ENCODE peak calls at places on chromosomes 11 and 22, in four cellular contexts. H is GM13977, F is GM12864, K is fibroblast of pulmonary artery. L is an unnamed sample.

GRCh38 chr11:70448983-70449567 is 50.7 kb downstream of the CTTN start:
- DNase-seq in H (no peak), F (no peak), K (no peak), L (no peak)

GRCh38 chr11:103978588-103979580 is 57.6 kb upstream of the DDI1 start:
- DNase-seq in H (no peak), F (no peak), K (no peak), L (no peak)

GRCh38 chr22:49355206-49355920 is 472.3 kb downstream of the BRD1 start:
- DNase-seq in H (no peak), F (no peak), K (no peak), L (no peak)

GRCh38 chr11:6319879-6320410 is 356 bp downstream of the CAVIN3 start:
- DNase-seq in H (no peak), F (no peak), K (peak), L (peak)

GRCh38 chr11:120912504-120912903 is 111.4 kb upstream of the TBCEL start:
- DNase-seq in H (peak), F (no peak), K (peak), L (no peak)

GRCh38 chr11:82945682-82946081 is 44.1 kb downstream of the DDIAS start:
- DNase-seq in H (no peak), F (no peak), K (no peak), L (no peak)

GRCh38 chr11:18498039-18498438 is 28.7 kb downstream of the TSG101 start:
- DNase-seq in H (no peak), F (no peak), K (no peak), L (no peak)

GRCh38 chr11:112579282-112579681 is 318.6 kb upstream of the PLET1 start:
- DNase-seq in H (no peak), F (no peak), K (no peak), L (no peak)

GRCh38 chr11:35290876-35291275 is 128.5 kb downstream of the SLC1A2 start:
- DNase-seq in H (no peak), F (no peak), K (no peak), L (no peak)

GRCh38 chr22:28976588-28976987 is 85.0 kb downstream of the C22orf31 start:
- DNase-seq in H (no peak), F (no peak), K (peak), L (no peak)

GRCh38 chr11:127806486-127806885 is 780.9 kb downstream of the ETS1 start:
- DNase-seq in H (no peak), F (no peak), K (no peak), L (no peak)

GRCh38 chr11:95095858-95096587 is 6.4 kb downstream of the ENDOD1 start:
- DNase-seq in H (peak), F (peak), K (peak), L (no peak)

GRCh38 chr11:13462311-13462927 is 603 bp downstream of the BTBD10 start:
- DNase-seq in H (peak), F (peak), K (peak), L (peak)

GRCh38 chr11:63826471-63827190 is 12.3 kb upstream of the MARK2 start:
- DNase-seq in H (peak), F (no peak), K (no peak), L (no peak)

GRCh38 chr11:63832336-63832735 is 6.6 kb upstream of the MARK2 start:
- DNase-seq in H (no peak), F (no peak), K (no peak), L (no peak)

GRCh38 chr11:63833048-63833447 is 5.9 kb upstream of the MARK2 start:
- DNase-seq in H (no peak), F (no peak), K (no peak), L (no peak)

GRCh38 chr11:63831326-63831725 is 7.6 kb upstream of the MARK2 start:
- DNase-seq in H (no peak), F (no peak), K (no peak), L (no peak)

DNA sequence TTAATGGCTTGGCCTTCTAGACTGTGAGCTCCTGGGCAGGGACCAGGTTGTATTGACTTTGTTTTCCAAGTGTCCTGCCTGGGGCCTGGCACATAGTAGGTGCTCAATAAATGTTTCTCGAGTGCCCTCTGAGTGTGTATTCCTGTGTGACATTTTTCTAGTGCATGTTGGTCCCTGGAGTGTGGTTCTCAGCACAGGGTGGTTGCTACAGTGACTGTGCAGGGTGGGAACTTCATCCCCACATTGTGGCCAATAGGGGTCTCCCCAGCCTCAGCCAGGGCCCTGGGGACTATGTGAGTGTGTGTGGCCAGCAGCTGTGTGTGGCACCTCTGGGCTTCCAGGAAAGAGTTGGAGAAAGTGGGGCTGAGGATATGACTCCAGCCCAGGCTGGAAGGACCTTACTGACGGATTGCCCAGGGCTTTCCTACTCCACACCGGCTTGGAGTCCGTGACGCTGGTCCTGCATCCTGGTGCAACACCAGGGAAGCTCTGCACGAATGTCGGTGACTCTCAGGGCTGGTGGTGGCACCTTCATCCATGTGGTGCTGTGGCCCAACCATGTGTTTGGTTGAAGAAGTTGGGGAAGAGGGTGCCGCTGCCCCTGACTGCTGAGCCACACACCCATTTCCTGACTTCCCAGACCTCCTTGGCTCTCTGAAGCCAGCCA is 9.0 kb upstream of the MARK2 start:
- DNase-seq in H (no peak), F (no peak), K (peak), L (no peak)
- TF ChIP-seq CTCF in H (peak), F (peak), K (peak), L (peak)

DNA sequence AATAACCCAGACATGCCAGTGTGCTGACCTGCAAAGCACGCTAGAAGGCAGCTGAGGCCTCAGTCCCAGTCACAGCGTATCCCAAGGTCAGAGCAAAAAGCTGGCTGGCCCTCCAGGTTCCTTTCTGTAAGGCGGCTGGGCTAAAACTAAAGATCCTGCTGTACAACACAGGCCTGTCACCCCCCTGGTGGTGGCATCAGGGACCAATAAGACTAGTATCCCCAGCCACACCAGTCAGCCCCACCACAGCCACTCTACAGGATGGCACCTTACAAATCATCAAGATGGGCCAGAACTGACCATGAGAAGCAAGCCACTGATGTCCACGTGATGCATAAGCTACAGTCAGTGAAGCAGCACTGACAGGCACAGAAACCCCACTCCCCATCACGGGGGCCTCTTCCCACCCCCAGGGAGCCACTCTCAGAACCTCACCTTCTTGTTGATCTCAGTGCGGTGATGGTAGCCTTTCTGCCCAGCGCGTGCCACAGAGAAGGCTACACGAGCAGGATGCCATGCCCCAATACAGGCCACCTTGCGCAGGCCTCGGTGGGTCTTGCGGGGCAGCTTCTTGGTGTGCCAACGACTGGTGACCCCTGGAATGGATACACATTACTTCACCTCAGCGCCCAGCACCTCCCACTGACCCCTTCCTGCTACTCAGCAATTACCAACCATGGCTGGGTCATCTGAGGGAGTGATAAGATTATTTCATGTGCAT is 5.0 kb downstream of the RPL3 start:
- DNase-seq in H (no peak), F (no peak), K (no peak), L (no peak)
- TF ChIP-seq CTCF in H (no peak), F (peak), K (peak), L (peak)

GRCh38 chr11:10454506-10454901 is 560 bp upstream of the AMPD3 start:
- DNase-seq in H (no peak), F (no peak), K (no peak), L (no peak)

GRCh38 chr11:10453261-10453660 is 1.8 kb upstream of the AMPD3 start:
- DNase-seq in H (no peak), F (no peak), K (no peak), L (no peak)

GRCh38 chr11:10452211-10452767 is 2.8 kb upstream of the AMPD3 start:
- DNase-seq in H (no peak), F (no peak), K (no peak), L (no peak)

GRCh38 chr11:10451399-10452116 is 3.5 kb upstream of the AMPD3 start:
- DNase-seq in H (no peak), F (no peak), K (no peak), L (no peak)

DNA sequence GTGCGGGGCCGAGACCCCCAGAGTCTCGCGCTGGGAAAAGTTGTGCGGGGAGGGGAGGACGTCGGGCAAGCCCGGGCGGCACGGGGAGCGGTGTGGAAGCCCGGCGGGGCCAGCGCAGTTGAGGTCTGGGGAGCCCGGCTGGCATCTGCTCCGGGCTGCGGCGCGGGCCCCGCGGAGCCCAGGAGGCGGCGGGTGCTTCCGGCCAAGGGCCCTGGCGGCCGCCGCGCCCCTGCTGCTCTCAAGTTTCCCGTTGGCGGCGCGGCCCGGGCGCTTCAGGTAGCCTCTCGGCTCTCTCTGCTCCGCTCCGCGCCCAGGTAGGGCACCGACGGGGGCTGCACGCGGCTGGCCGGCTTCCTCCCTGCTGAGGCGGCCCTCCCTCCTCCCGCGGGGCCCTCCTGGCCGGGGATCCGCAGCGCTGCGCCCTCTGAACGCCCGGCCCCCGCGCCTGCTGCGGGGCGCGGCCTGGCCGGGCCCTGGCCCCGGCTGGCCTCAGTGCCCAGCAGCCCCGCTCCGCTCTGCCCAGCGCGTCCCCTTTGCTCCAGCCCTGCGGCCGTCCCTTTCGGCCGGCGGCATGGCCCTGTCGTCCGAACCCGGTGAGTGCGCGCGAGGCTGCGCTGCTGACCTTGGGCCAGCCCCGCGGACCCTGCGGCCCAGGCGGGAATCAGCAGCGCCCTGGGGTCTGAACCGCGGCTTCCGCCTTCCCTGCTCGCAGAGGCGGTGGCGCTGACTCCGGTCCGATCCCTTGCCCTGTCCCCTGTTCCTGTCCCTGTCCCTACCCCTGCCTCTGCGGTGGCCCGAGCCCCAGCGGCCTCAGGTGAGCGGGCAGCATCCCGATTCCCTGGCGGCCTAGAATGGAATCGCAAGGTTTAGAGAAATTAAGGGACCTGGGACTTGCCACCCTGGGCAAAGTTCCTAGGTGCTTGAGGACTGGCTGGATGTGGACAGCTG is 4.3 kb upstream of the AMPD3 start:
- DNase-seq in H (peak), F (no peak), K (peak), L (peak)
- TF ChIP-seq CTCF in H (peak), F (peak), K (peak), L (peak)

GRCh38 chr22:18952022-18952421 is 15.9 kb upstream of the PRODH start:
- DNase-seq in H (no peak), F (no peak), K (no peak), L (no peak)

GRCh38 chr22:18950141-18950540 is 14.0 kb upstream of the PRODH start:
- DNase-seq in H (no peak), F (no peak), K (no peak), L (no peak)

GRCh38 chr22:18955696-18956095 is 19.6 kb upstream of the PRODH start:
- DNase-seq in H (no peak), F (no peak), K (no peak), L (no peak)

GRCh38 chr22:18954941-18955571 is 19.0 kb upstream of the PRODH start:
- DNase-seq in H (no peak), F (no peak), K (no peak), L (no peak)

DNA sequence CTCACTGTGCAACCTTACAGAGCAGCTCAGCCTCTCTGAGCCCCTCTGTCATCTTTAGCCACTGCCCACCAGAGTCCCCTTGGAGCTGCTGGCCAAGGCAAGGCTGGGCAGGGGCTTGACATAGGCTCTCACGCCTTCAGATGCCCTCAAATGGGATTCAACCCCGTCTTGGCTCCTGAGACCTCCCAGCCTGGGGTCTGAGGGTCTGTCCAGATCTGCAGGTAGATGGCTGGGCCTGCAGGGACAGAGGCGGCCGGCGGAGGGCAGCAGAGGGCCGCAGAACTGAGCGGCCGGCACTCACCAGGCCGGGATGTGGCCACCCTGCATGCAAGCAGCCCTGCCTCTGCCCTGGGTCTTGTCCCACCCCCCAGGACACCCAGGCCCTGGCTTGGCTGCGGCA is 18.2 kb upstream of the PRODH start:
- DNase-seq in H (peak), F (no peak), K (peak), L (peak)
- TF ChIP-seq CTCF in H (peak), F (peak), K (peak), L (peak)

GRCh38 chr11:123357990-123358827 is 71.9 kb upstream of the GRAMD1B start:
- DNase-seq in H (peak), F (no peak), K (peak), L (no peak)
- TF ChIP-seq CTCF in H (peak), F (peak), K (no peak), L (no peak)

DNA sequence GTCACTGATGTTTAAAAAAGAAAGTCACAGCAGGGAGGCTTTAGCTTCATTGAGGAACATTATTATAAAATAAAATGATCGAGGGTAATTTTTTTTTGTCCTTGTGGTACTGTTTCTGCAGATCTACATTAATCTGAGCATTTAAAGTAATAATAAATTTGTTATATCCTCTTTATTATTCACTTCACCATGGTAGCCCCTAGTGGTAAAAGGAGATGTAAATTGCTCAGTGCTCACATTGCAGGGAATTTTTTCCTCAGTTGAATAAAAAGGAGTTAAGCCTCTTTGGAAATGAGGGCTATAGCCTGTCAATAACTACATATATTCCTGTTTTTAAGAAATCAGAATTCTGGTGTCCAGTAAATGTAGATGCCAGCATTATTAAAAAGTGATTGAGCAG is 99.7 kb upstream of the VPREB1 start:
- DNase-seq in H (no peak), F (no peak), K (no peak), L (no peak)
- TF ChIP-seq CTCF in H (no peak), F (peak), K (peak), L (peak)

DNA sequence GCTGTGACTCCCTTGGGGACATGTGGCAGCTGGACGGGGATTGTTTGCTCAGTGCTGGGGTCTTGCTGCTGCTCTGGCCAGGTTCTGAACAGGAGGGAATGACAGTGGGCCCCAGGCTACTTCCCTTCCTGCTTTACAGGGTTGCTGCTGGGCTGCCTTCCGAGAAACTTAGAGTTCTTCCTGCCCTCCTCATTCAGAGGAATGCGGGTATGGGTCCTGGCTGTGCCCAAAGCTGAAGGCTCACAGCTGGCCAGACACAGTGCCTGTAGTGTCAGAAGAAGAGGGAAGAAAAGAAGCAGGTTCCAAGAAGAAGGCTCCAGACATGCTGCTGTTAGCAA is 108.3 kb upstream of the PARVA start:
- DNase-seq in H (no peak), F (no peak), K (peak), L (no peak)
- TF ChIP-seq CTCF in H (no peak), F (no peak), K (no peak), L (no peak)

GRCh38 chr11:123103326-123103980 is 41.5 kb upstream of the HSPA8 start:
- DNase-seq in H (no peak), F (no peak), K (peak), L (no peak)
- TF ChIP-seq CTCF in H (peak), F (peak), K (peak), L (peak)

GRCh38 chr11:235998-236773 is at the start of gene SIRT3:
- DNase-seq in H (peak), F (no peak), K (peak), L (peak)
- TF ChIP-seq CTCF in H (no peak), F (no peak), K (no peak), L (peak)